ENCODE peak calls at places on chromosome 17, in six cellular contexts. F is A549, E is GM12878, R is K562, M is endothelial cell of umbilical vein, V is HepG2. N is an unnamed sample.

GRCh38 chr17:38922538-38923291 is 2.7 kb upstream of the LASP1NB start:
- DNase-seq in F (no peak), E (no peak), R (peak), M (peak), V (no peak), N (no peak)

GRCh38 chr17:21209511-21210175 is 4.3 kb downstream of the TMEM11 start:
- DNase-seq in F (no peak), E (no peak), R (no peak), M (no peak), V (no peak), N (no peak)

GRCh38 chr17:83203073-83203471 is 123.7 kb downstream of the METRNL start:
- DNase-seq in F (no peak), E (no peak), R (no peak), M (peak), V (peak), N (peak)

GRCh38 chr17:80855968-80856862 is 135.4 kb upstream of the CHMP6 start:
- DNase-seq in F (peak), E (peak), R (peak), M (peak), V (peak), N (peak)

GRCh38 chr17:80694085-80694991 is 149.7 kb downstream of the RPTOR start:
- DNase-seq in F (no peak), E (no peak), R (no peak), M (no peak), V (no peak), N (no peak)

GRCh38 chr17:1108810-1109605 is 70.8 kb downstream of the ABR start:
- DNase-seq in F (peak), E (no peak), R (no peak), M (peak), V (no peak), N (peak)

GRCh38 chr17:41413353-41413752 is 11.0 kb downstream of the KRT37 start:
- DNase-seq in F (no peak), E (no peak), R (no peak), M (no peak), V (no peak), N (no peak)

GRCh38 chr17:44049294-44050080 is 17.0 kb downstream of the LSM12 start:
- DNase-seq in F (no peak), E (no peak), R (no peak), M (no peak), V (no peak), N (no peak)

GRCh38 chr17:82031885-82032627 is 578 bp downstream of the RAC3 start:
- DNase-seq in F (no peak), E (no peak), R (peak), M (no peak), V (no peak), N (peak)

GRCh38 chr17:80101946-80102706 is 745 bp downstream of the GAA start:
- DNase-seq in F (no peak), E (no peak), R (peak), M (peak), V (peak), N (peak)

GRCh38 chr17:51258756-51259573 is 884 bp downstream of the MBTD1 start:
- DNase-seq in F (peak), E (no peak), R (peak), M (peak), V (peak), N (peak)

GRCh38 chr17:56633681-56634080 is 40.2 kb downstream of the NOG start:
- DNase-seq in F (no peak), E (no peak), R (no peak), M (no peak), V (no peak), N (no peak)

GRCh38 chr17:65814418-65814817 is 253.0 kb upstream of the AXIN2 start:
- DNase-seq in F (no peak), E (no peak), R (no peak), M (no peak), V (no peak), N (no peak)

GRCh38 chr17:18966831-18967624 is 15.1 kb downstream of the SLC5A10 start:
- DNase-seq in F (no peak), E (no peak), R (no peak), M (peak), V (no peak), N (no peak)

GRCh38 chr17:49739662-49740271 is 24.2 kb downstream of the FAM117A start:
- DNase-seq in F (no peak), E (no peak), R (peak), M (peak), V (peak), N (peak)

GRCh38 chr17:67558740-67559380 is 158.9 kb upstream of the NOL11 start:
- DNase-seq in F (no peak), E (no peak), R (peak), M (no peak), V (no peak), N (no peak)

GRCh38 chr17:9237661-9238301 is 216.5 kb downstream of the NTN1 start:
- DNase-seq in F (no peak), E (no peak), R (no peak), M (no peak), V (peak), N (peak)

GRCh38 chr17:4947411-4948165 is 742 bp downstream of the PFN1 start:
- DNase-seq in F (peak), E (no peak), R (peak), M (peak), V (peak), N (peak)

GRCh38 chr17:49438439-49438861 is 23.8 kb upstream of the PHB1 start:
- DNase-seq in F (no peak), E (no peak), R (no peak), M (no peak), V (peak), N (no peak)

GRCh38 chr17:56629450-56630187 is 36.1 kb downstream of the NOG start:
- DNase-seq in F (peak), E (no peak), R (peak), M (no peak), V (peak), N (peak)

GRCh38 chr17:57587201-57587870 is 157.8 kb downstream of the CCDC182 start:
- DNase-seq in F (no peak), E (no peak), R (no peak), M (no peak), V (no peak), N (no peak)

GRCh38 chr17:35909408-35909807 is 21.2 kb downstream of the RDM1 start:
- DNase-seq in F (no peak), E (no peak), R (no peak), M (no peak), V (no peak), N (no peak)

GRCh38 chr17:63956296-63956920 is 16.3 kb downstream of the SCN4A start:
- DNase-seq in F (no peak), E (no peak), R (no peak), M (no peak), V (peak), N (no peak)

GRCh38 chr17:70552230-70552981 is 383.1 kb downstream of the KCNJ2 start:
- DNase-seq in F (peak), E (peak), R (peak), M (peak), V (peak), N (peak)

GRCh38 chr17:32930512-32930911 is 2.6 kb downstream of the TMEM98 start:
- DNase-seq in F (no peak), E (no peak), R (no peak), M (no peak), V (no peak), N (no peak)
- TF ChIP-seq MYC in F (no peak), E (no peak), R (no peak), M (no peak), V (no peak), N (no peak)

DNA sequence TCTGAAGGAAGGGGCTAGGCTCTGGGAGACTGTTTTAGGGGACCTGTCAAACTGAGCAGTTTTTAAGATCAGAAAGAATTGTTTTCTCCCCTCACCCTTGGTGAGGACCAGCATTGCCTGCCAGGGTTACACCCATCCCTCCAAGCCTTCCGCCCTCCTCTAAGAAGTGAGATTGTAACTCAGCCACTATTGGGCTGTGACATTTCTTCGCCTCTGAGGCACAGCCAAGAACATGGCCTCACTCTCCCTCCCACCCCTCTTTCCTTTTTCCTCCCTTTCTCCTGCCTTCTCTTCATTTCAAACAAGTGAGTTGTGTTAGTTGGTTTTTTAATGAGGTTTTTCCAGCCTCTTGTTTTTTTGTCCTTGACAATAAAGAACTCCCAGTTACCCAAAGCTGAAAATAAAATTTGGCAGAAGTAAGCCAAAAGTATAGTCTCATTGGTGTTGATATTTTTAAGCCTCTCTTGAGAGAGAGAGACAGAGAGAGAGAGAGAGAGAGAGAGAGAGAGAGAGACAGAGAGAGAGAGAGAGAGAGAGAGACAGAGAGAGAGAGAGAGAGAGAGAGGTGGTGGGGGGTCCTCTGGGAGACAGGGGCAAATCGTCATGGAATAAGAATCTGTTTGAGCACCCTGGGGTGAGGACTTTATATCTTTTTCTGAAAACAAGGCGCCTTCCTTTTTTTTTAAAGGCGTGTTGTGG is 77.2 kb upstream of the TBX2 start:
- DNase-seq in F (no peak), E (no peak), R (no peak), M (no peak), V (no peak), N (no peak)
- H3K4me3 ChIP-seq in F (no peak), E (no peak), R (no peak), M (no peak), V (no peak), N (no peak)

GRCh38 chr17:2850991-2851390 is 54.8 kb downstream of the RAP1GAP2 start:
- DNase-seq in F (no peak), E (no peak), R (no peak), M (no peak), V (no peak), N (no peak)

GRCh38 chr17:2853111-2853721 is 57.0 kb downstream of the RAP1GAP2 start:
- DNase-seq in F (peak), E (no peak), R (no peak), M (no peak), V (no peak), N (peak)

GRCh38 chr17:2852729-2853110 is 56.5 kb downstream of the RAP1GAP2 start:
- DNase-seq in F (no peak), E (no peak), R (no peak), M (no peak), V (no peak), N (no peak)

GRCh38 chr17:2852211-2852610 is 56.0 kb downstream of the RAP1GAP2 start:
- DNase-seq in F (no peak), E (no peak), R (no peak), M (no peak), V (no peak), N (no peak)

GRCh38 chr17:2851615-2852014 is 55.4 kb downstream of the RAP1GAP2 start:
- DNase-seq in F (no peak), E (no peak), R (no peak), M (no peak), V (no peak), N (no peak)
- TF ChIP-seq MAX in F (no peak), E (no peak), R (no peak), M (no peak), V (no peak), N (no peak)

DNA sequence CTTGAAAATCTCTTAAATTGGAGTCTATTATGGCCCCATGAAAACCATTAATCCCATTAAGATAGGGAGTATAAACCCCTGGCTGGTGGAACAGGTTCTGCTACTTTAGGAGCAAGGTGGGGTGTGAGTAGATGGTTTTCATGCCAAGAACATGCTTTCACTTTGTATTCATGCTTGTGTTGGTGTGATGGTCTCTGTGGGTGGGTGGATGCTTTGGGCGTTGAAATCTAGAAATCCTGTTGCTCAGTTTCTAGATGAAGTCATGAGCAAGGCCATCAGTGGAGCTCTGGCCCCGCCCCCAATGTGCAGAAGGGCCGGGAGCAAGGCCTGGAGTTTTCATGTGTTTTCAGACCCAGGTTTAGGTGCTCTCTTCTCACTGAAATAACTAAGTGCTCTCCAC is 20.1 kb downstream of the PLD6 start:
- DNase-seq in F (no peak), E (no peak), R (no peak), M (no peak), V (no peak), N (no peak)
- TF ChIP-seq MYC in F (no peak), E (no peak), R (no peak), M (no peak), V (no peak), N (no peak)

GRCh38 chr17:79024901-79025737 is 1.1 kb downstream of the C1QTNF1 start:
- DNase-seq in F (no peak), E (no peak), R (no peak), M (no peak), V (no peak), N (no peak)
- H3K4me3 ChIP-seq in F (peak), E (no peak), R (no peak), M (no peak), V (peak), N (no peak)

DNA sequence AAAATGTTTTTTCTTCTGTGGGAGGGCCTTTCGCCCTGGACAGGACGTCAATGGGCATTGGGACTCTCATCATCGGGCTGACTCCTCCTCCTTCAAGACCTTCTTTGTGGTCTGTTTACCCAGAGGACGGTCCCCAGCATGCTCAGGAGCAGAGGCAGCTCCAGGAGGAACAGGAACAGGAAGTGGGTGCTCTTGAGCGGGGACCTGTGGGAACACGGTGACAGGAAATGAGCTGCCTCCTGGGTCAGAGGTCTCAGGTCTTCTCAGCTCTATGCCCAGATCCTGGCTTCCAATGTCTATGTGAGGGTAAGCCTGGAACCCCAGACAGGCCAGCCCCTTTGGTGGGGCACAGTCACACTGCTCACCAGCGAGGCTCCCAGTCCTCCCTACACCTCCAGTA is 12.2 kb downstream of the CD300LD start:
- DNase-seq in F (no peak), E (no peak), R (no peak), M (no peak), V (no peak), N (peak)
- TF ChIP-seq MAX in F (no peak), E (no peak), R (no peak), M (no peak), V (no peak), N (no peak)

DNA sequence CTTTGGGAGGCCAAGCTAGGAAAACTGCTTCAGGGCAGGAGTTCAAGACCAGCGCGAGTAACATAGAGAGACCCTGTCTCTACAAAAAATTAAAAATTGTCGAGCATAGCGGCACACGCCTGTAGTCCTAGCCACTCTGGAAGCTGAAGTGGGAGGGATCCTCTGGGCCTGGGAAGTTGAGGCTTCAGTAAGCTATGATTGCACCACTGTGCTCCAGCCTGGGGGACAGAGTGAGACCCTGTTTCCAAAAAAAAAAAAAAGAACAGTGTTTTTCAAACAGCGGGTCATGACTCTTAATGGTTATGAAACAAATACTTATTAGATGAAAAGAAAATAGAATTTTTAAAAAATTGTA is 2.3 kb upstream of the CYTH1 start:
- DNase-seq in F (no peak), E (no peak), R (no peak), M (no peak), V (no peak), N (no peak)
- TF ChIP-seq MYC in F (no peak), E (no peak), R (no peak), M (no peak), V (no peak), N (no peak)

DNA sequence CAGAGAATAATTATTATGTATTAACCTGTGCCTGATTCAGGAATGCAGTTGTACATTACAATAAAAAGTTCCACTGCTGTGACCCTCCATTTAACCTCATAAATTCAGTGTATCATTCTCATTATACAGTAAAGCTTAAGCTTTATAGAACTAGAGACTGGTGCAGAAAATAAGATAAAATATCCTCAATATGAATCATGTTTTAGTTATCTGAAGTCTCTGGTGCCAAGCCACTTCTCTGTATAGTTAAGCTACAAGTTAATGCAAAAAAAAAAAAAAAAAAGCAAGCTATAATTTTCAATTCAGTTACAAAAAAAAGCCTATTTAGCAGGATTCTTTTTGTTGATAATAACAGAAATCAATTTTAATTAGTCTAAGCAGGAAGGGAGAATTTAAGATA is 22.4 kb upstream of the SMIM36 start:
- DNase-seq in F (no peak), E (no peak), R (no peak), M (peak), V (no peak), N (no peak)
- H3K4me3 ChIP-seq in F (no peak), E (no peak), R (no peak), M (no peak), V (no peak), N (no peak)

N was measured in NB4.